ENCODE peak calls at places on chromosomes 6 and 20, in five cellular contexts. F, X, T, Q and Y are unnamed samples. For H3K9me3, the result is how much of the 10 kb centered on the place peaks cover.

GRCh38 chr6:83804886-83805285 is 48.3 kb upstream of the RIPPLY2 start:
- DNase-seq in F (no peak), X (no peak), T (no peak), Q (no peak), Y (no peak)

GRCh38 chr6:87661503-87661902 is 40.5 kb downstream of the AKIRIN2 start:
- DNase-seq in F (no peak), X (no peak), T (no peak), Q (no peak), Y (no peak)

GRCh38 chr20:39534846-39535245 is 572.7 kb downstream of the DHX35 start:
- DNase-seq in F (no peak), X (no peak), T (no peak), Q (no peak), Y (no peak)

GRCh38 chr6:142210606-142211005 is 63.5 kb downstream of the VTA1 start:
- DNase-seq in F (no peak), X (no peak), T (no peak), Q (no peak), Y (no peak)

GRCh38 chr6:69022991-69023390 is 387.9 kb downstream of the ADGRB3 start:
- DNase-seq in F (no peak), X (no peak), T (no peak), Q (no peak), Y (no peak)

GRCh38 chr6:110543106-110543505 is 66.7 kb upstream of the SLC22A16 start:
- DNase-seq in F (no peak), X (no peak), T (no peak), Q (peak), Y (no peak)

GRCh38 chr6:136738178-136739057 is 53.9 kb downstream of the MAP3K5 start:
- DNase-seq in F (no peak), X (no peak), T (no peak), Q (no peak), Y (no peak)

GRCh38 chr6:33720998-33721397 is 9.5 kb upstream of the UQCC2 start:
- DNase-seq in F (no peak), X (no peak), T (no peak), Q (no peak), Y (no peak)

GRCh38 chr20:645318-646106 is 7.5 kb downstream of the SRXN1 start:
- DNase-seq in F (peak), X (peak), T (peak), Q (peak), Y (peak)

GRCh38 chr6:154139894-154140293 is 100.9 kb downstream of the OPRM1 start:
- DNase-seq in F (no peak), X (no peak), T (no peak), Q (no peak), Y (no peak)

GRCh38 chr20:13274311-13274965 is 53.4 kb downstream of the ISM1 start:
- DNase-seq in F (no peak), X (no peak), T (no peak), Q (no peak), Y (no peak)

GRCh38 chr6:30683137-30683979 is 3.1 kb downstream of the PPP1R18 start:
- DNase-seq in F (peak), X (no peak), T (no peak), Q (no peak), Y (peak)

GRCh38 chr6:35419431-35419830 is 32.7 kb upstream of the FANCE start:
- DNase-seq in F (no peak), X (no peak), T (peak), Q (no peak), Y (no peak)

GRCh38 chr6:16061833-16062232 is 67.1 kb upstream of the MYLIP start:
- DNase-seq in F (no peak), X (no peak), T (no peak), Q (no peak), Y (no peak)

GRCh38 chr20:37991506-37992302 is 41.6 kb downstream of the TTI1 start:
- DNase-seq in F (no peak), X (no peak), T (no peak), Q (no peak), Y (no peak)

GRCh38 chr6:127077886-127078285 is 40.6 kb upstream of the RSPO3 start:
- DNase-seq in F (no peak), X (no peak), T (no peak), Q (no peak), Y (no peak)
- H3K9me3 ChIP-seq in F (under half), X (under half), T (under half), Q (under half), Y (under half)

GRCh38 chr20:34864216-34864615 is 8.4 kb downstream of the GGT7 start:
- DNase-seq in F (no peak), X (no peak), T (peak), Q (no peak), Y (no peak)

GRCh38 chr20:34859826-34860545 is 12.7 kb downstream of the GGT7 start:
- DNase-seq in F (peak), X (no peak), T (no peak), Q (no peak), Y (peak)

GRCh38 chr20:34861386-34862084 is 11.1 kb downstream of the GGT7 start:
- DNase-seq in F (no peak), X (no peak), T (no peak), Q (peak), Y (no peak)

GRCh38 chr20:34863421-34863965 is 9.2 kb downstream of the GGT7 start:
- DNase-seq in F (peak), X (no peak), T (no peak), Q (no peak), Y (no peak)

GRCh38 chr20:34862724-34863123 is 9.9 kb downstream of the GGT7 start:
- DNase-seq in F (no peak), X (no peak), T (no peak), Q (no peak), Y (no peak)
- H3K27ac ChIP-seq in F (no peak), X (no peak), T (no peak), Q (no peak), Y (no peak)

GRCh38 chr6:156175971-156176421 is 601.2 kb upstream of the ARID1B start:
- DNase-seq in F (peak), X (no peak), T (no peak), Q (no peak), Y (no peak)
- TF ChIP-seq CTCF in F (no peak), X (no peak), T (no peak), Q (peak), Y (no peak)

GRCh38 chr6:169974663-169975062 is 223.2 kb downstream of the ERMARD start:
- DNase-seq in F (peak), X (no peak), T (no peak), Q (no peak), Y (peak)
- H3K9me3 ChIP-seq in F (under half), X (under half), T (under half), Q (under half), Y (under half)

GRCh38 chr6:165117121-165117520 is 192.3 kb downstream of the C6orf118 start:
- DNase-seq in F (no peak), X (no peak), T (no peak), Q (no peak), Y (no peak)

GRCh38 chr6:165119231-165120020 is 190.0 kb downstream of the C6orf118 start:
- DNase-seq in F (no peak), X (no peak), T (no peak), Q (no peak), Y (no peak)

GRCh38 chr6:165117806-165118205 is 191.6 kb downstream of the C6orf118 start:
- DNase-seq in F (no peak), X (no peak), T (no peak), Q (no peak), Y (no peak)

DNA sequence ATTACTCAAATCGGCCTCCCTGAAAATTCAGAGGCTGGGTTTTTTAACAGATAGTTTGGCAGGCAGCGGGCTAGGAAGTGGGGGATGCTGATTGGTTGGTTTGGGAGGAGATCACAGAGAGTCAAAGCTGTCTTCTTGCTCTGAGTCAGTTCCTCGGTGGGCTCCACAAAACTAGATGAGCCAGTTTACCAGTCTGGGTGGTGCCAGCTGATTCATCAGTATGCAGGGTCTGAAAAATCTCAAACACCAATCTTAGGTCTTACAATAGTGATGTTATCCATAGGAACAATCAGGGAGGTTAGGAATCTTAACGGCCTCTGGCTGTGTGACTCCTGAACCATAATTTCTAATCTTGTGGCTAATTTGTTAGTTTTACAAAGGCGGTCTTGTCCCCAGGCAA is 190.7 kb downstream of the C6orf118 start:
- DNase-seq in F (no peak), X (no peak), T (no peak), Q (no peak), Y (no peak)
- H3K27ac ChIP-seq in F (no peak), X (no peak), T (no peak), Q (no peak), Y (no peak)

GRCh38 chr20:23178806-23179205 is 92.7 kb upstream of the CD93 start:
- DNase-seq in F (peak), X (no peak), T (no peak), Q (no peak), Y (no peak)
- TF ChIP-seq CTCF in F (peak), X (no peak), T (no peak), Q (peak), Y (peak)

GRCh38 chr6:168546173-168546572 is 105.2 kb downstream of the SMOC2 start:
- DNase-seq in F (no peak), X (no peak), T (no peak), Q (no peak), Y (no peak)
- H3K9me3 ChIP-seq in F (under half), X (under half), T (under half), Q (under half), Y (under half)

GRCh38 chr20:40883097-40883496 is 145.5 kb upstream of the TOP1 start:
- DNase-seq in F (no peak), X (no peak), T (no peak), Q (no peak), Y (no peak)

GRCh38 chr20:40882173-40882572 is 146.4 kb upstream of the TOP1 start:
- DNase-seq in F (no peak), X (no peak), T (peak), Q (no peak), Y (no peak)

GRCh38 chr20:40880716-40881104 is 147.9 kb upstream of the TOP1 start:
- DNase-seq in F (no peak), X (no peak), T (no peak), Q (no peak), Y (no peak)

GRCh38 chr20:40880063-40880715 is 148.4 kb upstream of the TOP1 start:
- DNase-seq in F (no peak), X (no peak), T (no peak), Q (no peak), Y (no peak)
- H3K27ac ChIP-seq in F (no peak), X (no peak), T (no peak), Q (no peak), Y (no peak)

GRCh38 chr6:2485116-2485515 is 239.7 kb upstream of the GMDS start:
- DNase-seq in F (no peak), X (no peak), T (no peak), Q (no peak), Y (no peak)

GRCh38 chr6:2480267-2480966 is 235.0 kb upstream of the GMDS start:
- DNase-seq in F (no peak), X (no peak), T (no peak), Q (no peak), Y (no peak)

GRCh38 chr6:2481307-2481706 is 235.9 kb upstream of the GMDS start:
- DNase-seq in F (no peak), X (no peak), T (no peak), Q (no peak), Y (no peak)

GRCh38 chr6:2478200-2478599 is 232.8 kb upstream of the GMDS start:
- DNase-seq in F (no peak), X (no peak), T (no peak), Q (no peak), Y (no peak)

DNA sequence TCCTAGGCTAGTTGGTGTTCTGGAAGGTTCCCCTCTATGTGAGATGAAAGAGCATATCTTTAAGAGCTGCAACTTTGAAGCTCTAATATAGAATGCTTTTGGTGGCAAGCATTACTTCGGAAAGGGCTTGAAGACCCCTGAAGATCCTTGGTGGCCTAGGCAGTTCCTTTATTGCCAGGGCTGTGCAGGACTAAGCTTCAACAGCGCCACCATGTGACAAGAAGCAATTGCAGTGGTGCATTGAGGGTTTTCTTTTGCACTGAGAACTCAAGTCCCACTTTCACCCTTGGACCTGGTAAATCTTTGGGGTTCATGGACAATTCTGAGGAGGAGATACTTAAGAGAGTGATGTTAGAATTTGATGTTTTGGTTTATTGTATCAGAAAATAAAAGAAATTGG is 237.4 kb upstream of the GMDS start:
- DNase-seq in F (no peak), X (no peak), T (no peak), Q (no peak), Y (no peak)
- TF ChIP-seq CTCF in F (no peak), X (no peak), T (no peak), Q (no peak), Y (no peak)

DNA sequence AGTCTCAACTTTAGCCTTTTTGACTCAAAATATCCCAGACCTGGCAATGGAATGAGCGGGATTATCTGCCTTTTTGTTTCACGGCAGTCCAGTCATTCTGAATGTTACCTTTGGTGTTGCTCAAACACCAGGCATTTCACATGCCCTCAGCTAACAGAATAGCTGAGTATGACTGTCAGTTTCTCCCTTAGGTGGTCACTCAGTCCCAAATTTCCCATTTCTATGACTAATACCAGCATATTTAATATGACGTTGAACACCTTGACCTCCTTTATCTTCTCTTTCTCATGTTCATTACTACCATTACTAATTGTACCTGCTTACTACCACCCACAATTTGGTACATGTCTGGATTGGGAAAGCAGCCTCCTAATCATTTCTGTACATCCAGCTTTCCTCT is 65.2 kb downstream of the EDN1 start:
- DNase-seq in F (no peak), X (no peak), T (no peak), Q (no peak), Y (no peak)
- H3K9me3 ChIP-seq in F (under half), X (under half), T (under half), Q (under half), Y (under half)